ENCODE peak calls at places on chromosomes 2 and 18, in nine cellular contexts. R is sigmoid colon, M is HCT116, X is thyroid gland, Q is NB4, A is GM12891, C is A549, I is breast epithelium, N is HepG2. F is an unnamed sample.

GRCh38 chr2:23628926-23629325 is 243.9 kb downstream of the KLHL29 start:
- DNase-seq in A (no peak), M (no peak), X (no peak), I (no peak), N (no peak), C (no peak), R (no peak), Q (no peak), F (no peak)

GRCh38 chr18:68604256-68604655 is 110.7 kb downstream of the TMX3 start:
- DNase-seq in N (no peak), M (no peak), C (no peak), A (no peak), Q (no peak), X (no peak), I (no peak), R (no peak), F (no peak)

GRCh38 chr18:74196220-74197119 is 48.1 kb downstream of the TIMM21 start:
- DNase-seq in R (no peak), N (peak), A (peak), X (peak), C (peak), M (peak), I (peak), Q (peak), F (no peak)

GRCh38 chr2:121902616-121903015 is 147.2 kb downstream of the TSN start:
- DNase-seq in R (no peak), N (no peak), Q (no peak), I (no peak), X (no peak), A (no peak), C (no peak), M (no peak), F (no peak)

GRCh38 chr2:86274265-86274917 is 63.0 kb downstream of the REEP1 start:
- DNase-seq in R (no peak), C (peak), N (no peak), X (no peak), Q (peak), A (no peak), M (peak), I (no peak), F (no peak)

GRCh38 chr18:9419956-9420631 is 55.2 kb upstream of the RALBP1 start:
- DNase-seq in M (no peak), Q (no peak), C (no peak), X (no peak), R (peak), I (no peak), A (no peak), N (no peak), F (no peak)

GRCh38 chr2:47785986-47786385 is 3.0 kb downstream of the MSH6 start:
- DNase-seq in X (no peak), A (no peak), R (no peak), M (no peak), I (no peak), C (no peak), N (no peak), Q (peak), F (no peak)

GRCh38 chr2:240182476-240182875 is 42.0 kb upstream of the OTOS start:
- DNase-seq in R (no peak), X (no peak), Q (no peak), I (no peak), N (no peak), C (no peak), A (no peak), M (no peak), F (peak)

GRCh38 chr18:48292229-48292628 is 117.0 kb downstream of the ZBTB7C start:
- DNase-seq in N (no peak), X (no peak), R (no peak), Q (peak), C (no peak), A (no peak), I (no peak), M (no peak), F (no peak)

GRCh38 chr2:94877129-94877528 is 5.9 kb downstream of the TEKT4 start:
- DNase-seq in C (no peak), N (no peak), X (no peak), Q (no peak), M (no peak), I (no peak), A (no peak), R (no peak), F (no peak)

GRCh38 chr2:194314042-194314441 is 1343.0 kb upstream of the SLC39A10 start:
- DNase-seq in R (no peak), X (no peak), I (no peak), A (no peak), C (no peak), M (no peak), Q (no peak), N (no peak), F (no peak)
- TF ChIP-seq POLR2A in R (no peak), X (no peak), I (no peak), A (no peak), C (no peak), M (no peak), Q (no peak), N (no peak), F (no peak)

DNA sequence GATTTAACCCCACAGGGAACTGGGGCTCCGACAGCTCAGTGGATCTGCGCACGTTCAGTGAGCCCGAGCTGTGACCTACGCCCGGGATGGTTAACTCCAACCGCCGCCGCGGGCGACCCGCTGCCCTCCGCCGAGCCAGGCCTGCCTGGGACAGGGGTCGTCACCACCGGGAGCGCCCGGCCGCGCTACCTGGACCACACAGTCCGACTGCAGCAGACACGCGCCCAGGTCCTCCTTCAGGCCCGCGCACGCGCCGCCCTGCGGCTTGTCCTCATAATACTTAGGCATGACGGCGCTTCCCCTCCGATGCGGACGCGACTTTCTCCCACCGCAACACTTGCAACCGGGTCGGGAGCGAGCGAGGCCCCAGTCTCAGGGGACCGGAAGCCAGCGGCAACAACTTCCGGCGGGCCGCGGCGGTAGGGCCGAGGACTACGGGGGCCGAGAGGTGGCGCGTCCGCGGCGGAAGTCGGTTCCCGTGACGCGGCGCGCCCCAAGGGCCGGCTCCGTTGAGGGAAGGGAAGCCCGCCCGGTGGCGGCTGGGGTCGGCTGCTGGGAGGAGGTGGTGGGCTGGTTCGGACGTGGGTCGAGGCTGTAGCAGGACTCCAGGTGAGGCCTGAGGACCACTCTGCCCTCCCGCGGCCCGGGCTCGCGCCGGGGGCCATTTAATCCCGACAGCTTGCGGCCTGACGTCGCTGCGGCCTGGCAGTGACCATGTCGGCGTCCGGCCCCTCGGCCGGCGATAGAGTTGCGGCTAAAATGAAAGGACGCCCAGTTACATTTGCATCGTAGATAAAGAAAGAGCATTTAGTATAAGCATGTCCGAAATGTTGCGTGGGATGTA is at the start of the genes COA5 and UNC50:
- DNase-seq in I (peak), R (peak), X (peak), C (peak), A (peak), N (peak), M (peak), Q (peak), F (peak)
- TF ChIP-seq POLR2A in I (peak), R (peak), X (peak), C (peak), A (peak), N (peak), M (peak), Q (peak), F (peak)

GRCh38 chr2:215435809-215436704 is at the start of gene FN1:
- DNase-seq in R (peak), N (peak), X (peak), I (peak), M (peak), C (peak), Q (peak), A (peak), F (peak)
- TF ChIP-seq POLR2A in R (peak), N (peak), X (peak), I (no peak), M (no peak), C (peak), Q (no peak), A (no peak), F (no peak)

GRCh38 chr2:170973225-170973491 is 44.1 kb downstream of the GORASP2 start:
- DNase-seq in Q (no peak), A (no peak), N (no peak), C (no peak), R (no peak), I (no peak), X (no peak), M (no peak), F (no peak)

GRCh38 chr2:170974304-170974993 is 45.4 kb downstream of the GORASP2 start:
- DNase-seq in Q (no peak), I (peak), X (peak), M (no peak), A (no peak), N (peak), C (no peak), R (no peak), F (no peak)

GRCh38 chr2:170975127-170975942 is 46.3 kb downstream of the GORASP2 start:
- DNase-seq in X (no peak), N (no peak), C (no peak), Q (no peak), A (no peak), M (no peak), R (no peak), I (no peak), F (no peak)

GRCh38 chr2:170972508-170973224 is 43.6 kb downstream of the GORASP2 start:
- DNase-seq in M (no peak), I (no peak), A (no peak), R (no peak), N (no peak), X (no peak), C (no peak), Q (peak), F (no peak)

GRCh38 chr2:170973492-170974303 is 44.6 kb downstream of the GORASP2 start:
- DNase-seq in N (peak), R (peak), X (peak), M (peak), Q (peak), I (peak), C (peak), A (peak), F (peak)
- TF ChIP-seq POLR2A in N (peak), R (no peak), X (peak), M (no peak), Q (no peak), I (no peak), C (peak), A (peak), F (no peak)

DNA sequence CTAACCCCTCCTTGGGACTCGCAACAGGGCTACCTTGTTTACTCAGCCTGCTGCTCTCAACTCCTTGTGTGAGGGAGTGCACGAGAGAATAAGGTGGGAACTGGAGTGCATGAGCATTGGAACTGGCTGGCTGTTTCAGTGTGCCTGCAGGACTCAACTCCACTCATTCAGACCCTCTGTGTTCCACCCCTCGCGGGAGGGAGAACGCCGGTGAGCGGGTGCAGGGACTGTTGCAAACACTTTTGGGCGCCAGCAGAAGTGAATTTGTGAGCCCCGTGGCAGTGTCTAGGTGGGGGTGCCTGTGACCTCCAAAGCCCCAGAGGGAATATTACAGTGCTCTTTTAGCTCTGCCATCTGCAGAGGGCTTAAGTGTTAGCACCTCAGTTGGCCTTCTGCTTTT is 1978.3 kb upstream of the PIK3C3 start:
- DNase-seq in M (no peak), N (no peak), A (no peak), I (no peak), Q (no peak), R (no peak), X (no peak), C (no peak), F (no peak)
- TF ChIP-seq POLR2A in M (no peak), N (no peak), A (no peak), I (no peak), Q (no peak), R (no peak), X (no peak), C (no peak), F (no peak)

DNA sequence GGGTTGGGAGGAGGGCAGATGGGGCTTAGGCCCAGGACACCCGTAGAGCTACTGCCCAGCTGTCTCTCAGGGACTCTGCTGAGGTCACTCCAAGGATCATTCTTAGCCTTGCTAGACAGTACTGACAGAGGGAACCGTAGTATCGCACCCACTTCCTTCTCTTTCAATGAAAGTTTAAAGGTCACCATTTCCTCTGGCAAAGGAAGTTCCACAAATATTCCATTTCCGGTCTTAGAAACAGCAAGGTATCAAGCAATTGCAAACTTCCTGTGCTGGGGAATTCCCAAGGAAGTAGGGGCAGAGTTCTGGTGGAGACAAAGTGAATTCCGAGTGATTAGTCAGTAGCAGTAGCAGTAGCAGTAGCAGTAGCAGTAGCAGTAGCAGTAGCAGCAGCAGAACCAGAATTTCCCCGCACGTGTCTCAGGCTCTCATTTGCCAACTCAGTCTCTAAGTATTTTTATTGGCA is 24.7 kb downstream of the IL1B start:
- DNase-seq in R (no peak), A (no peak), I (no peak), X (no peak), M (no peak), N (peak), Q (no peak), C (peak), F (no peak)
- TF ChIP-seq POLR2A in R (no peak), A (no peak), I (no peak), X (no peak), M (no peak), N (no peak), Q (no peak), C (no peak), F (no peak)

GRCh38 chr2:60710707-60711106 is 45.4 kb upstream of the PAPOLG start:
- DNase-seq in Q (peak), M (no peak), I (no peak), X (no peak), C (no peak), A (no peak), R (peak), N (no peak), F (no peak)
- TF ChIP-seq POLR2A in Q (no peak), M (no peak), I (no peak), X (no peak), C (no peak), A (no peak), R (no peak), N (no peak), F (no peak)

GRCh38 chr2:234341332-234341985 is 155.4 kb downstream of the ARL4C start:
- DNase-seq in I (no peak), X (no peak), R (no peak), N (no peak), A (no peak), C (no peak), Q (no peak), M (no peak), F (no peak)

GRCh38 chr2:234339016-234339415 is 157.9 kb downstream of the ARL4C start:
- DNase-seq in A (no peak), C (no peak), M (no peak), X (no peak), N (no peak), I (no peak), R (no peak), Q (no peak), F (no peak)

GRCh38 chr2:234348081-234348480 is 148.8 kb downstream of the ARL4C start:
- DNase-seq in N (no peak), C (no peak), R (no peak), Q (peak), M (no peak), I (no peak), X (no peak), A (no peak), F (no peak)

GRCh38 chr2:234344041-234344440 is 152.8 kb downstream of the ARL4C start:
- DNase-seq in R (no peak), X (no peak), N (no peak), A (no peak), I (no peak), C (no peak), Q (no peak), M (no peak), F (no peak)

GRCh38 chr2:234343297-234343696 is 153.6 kb downstream of the ARL4C start:
- DNase-seq in R (no peak), Q (no peak), N (no peak), A (no peak), I (no peak), C (no peak), M (no peak), X (no peak), F (no peak)
- TF ChIP-seq POLR2A in R (no peak), Q (no peak), N (no peak), A (no peak), I (no peak), C (no peak), M (no peak), X (no peak), F (no peak)

GRCh38 chr2:218022131-218022850 is 19.5 kb upstream of the TNS1 start:
- DNase-seq in C (no peak), I (no peak), R (peak), N (no peak), Q (no peak), M (no peak), X (no peak), A (no peak), F (peak)

GRCh38 chr2:218020281-218020680 is 17.5 kb upstream of the TNS1 start:
- DNase-seq in C (no peak), A (no peak), N (no peak), Q (no peak), I (no peak), R (peak), X (no peak), M (no peak), F (peak)

GRCh38 chr2:218022851-218023530 is 20.2 kb upstream of the TNS1 start:
- DNase-seq in N (no peak), Q (no peak), I (peak), A (no peak), C (no peak), X (no peak), R (peak), M (no peak), F (peak)

GRCh38 chr2:218020966-218021535 is 18.3 kb upstream of the TNS1 start:
- DNase-seq in M (no peak), I (no peak), N (no peak), X (no peak), C (no peak), Q (peak), A (no peak), R (peak), F (peak)

DNA sequence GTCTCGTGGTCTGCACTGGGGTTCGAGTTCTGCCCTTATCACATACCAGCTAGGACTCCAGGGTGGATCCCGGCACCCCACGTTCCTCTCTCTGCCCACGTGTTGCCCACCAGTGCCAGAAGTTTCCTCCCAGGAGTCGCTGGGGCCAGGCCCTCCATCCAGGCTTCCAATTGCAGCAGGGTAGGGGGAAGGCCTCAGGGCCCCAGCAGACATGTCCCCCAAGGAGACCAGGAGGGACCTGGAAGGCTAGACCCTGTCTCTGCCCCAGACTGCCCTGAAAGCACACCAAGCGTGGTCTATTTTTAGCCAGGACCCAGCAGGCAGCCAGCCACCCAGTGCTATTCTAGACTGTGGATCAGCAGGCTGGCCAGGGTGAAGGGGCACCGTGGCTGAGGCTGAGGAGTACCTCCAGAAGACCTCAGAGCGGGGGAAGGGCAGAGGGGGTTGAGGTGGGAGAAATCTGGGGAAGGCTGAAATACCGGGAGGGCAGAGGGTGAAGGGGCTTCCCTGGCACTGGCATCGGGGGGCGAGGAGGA is 18.8 kb upstream of the TNS1 start:
- DNase-seq in C (no peak), I (no peak), R (peak), M (no peak), Q (peak), N (no peak), X (peak), A (no peak), F (peak)
- TF ChIP-seq POLR2A in C (no peak), I (no peak), R (no peak), M (no peak), Q (no peak), N (no peak), X (no peak), A (no peak), F (no peak)

F was measured in suprapubic skin.